ENCODE peak calls at places on chromosomes 6 and 20, in six cellular contexts. S, F, G, U, E and T are unnamed samples.

GRCh38 chr6:166520905-166521834 is 65.3 kb downstream of the RAMACL start:
- DNase-seq in S (no peak), F (no peak), G (no peak), U (no peak), E (no peak), T (no peak)

GRCh38 chr6:44245912-44246662 is 814 bp upstream of the HSP90AB1 start:
- DNase-seq in S (peak; percentile 95), F (peak; percentile 65), G (peak; percentile 93), U (peak; percentile 85), E (no peak), T (peak; percentile 93)

GRCh38 chr20:52410182-52410647 is 218.6 kb upstream of the ZFP64 start:
- DNase-seq in S (no peak), F (peak; percentile 5), G (peak; percentile 10), U (peak; percentile 57), E (no peak), T (no peak)

GRCh38 chr20:34017610-34018009 is 23.9 kb downstream of the RALY start:
- DNase-seq in S (no peak), F (peak; percentile 52), G (no peak), U (no peak), E (no peak), T (no peak)

GRCh38 chr6:110178626-110179405 is 654 bp downstream of the WASF1 start:
- DNase-seq in S (peak; percentile 36), F (peak; percentile 71), G (peak; percentile 56), U (peak; percentile 59), E (peak; percentile 9), T (peak; percentile 77)

GRCh38 chr20:7694940-7695567 is 245.2 kb downstream of the HAO1 start:
- DNase-seq in S (no peak), F (no peak), G (no peak), U (no peak), E (no peak), T (no peak)

GRCh38 chr6:31900917-31901414 is 920 bp downstream of the ZBTB12 start:
- DNase-seq in S (no peak), F (no peak), G (peak; percentile 13), U (no peak), E (no peak), T (no peak)

GRCh38 chr6:119620846-119621570 is 271.4 kb upstream of the MAN1A1 start:
- DNase-seq in S (no peak), F (peak; percentile 34), G (no peak), U (no peak), E (no peak), T (no peak)

GRCh38 chr6:53128842-53129241 is 19.8 kb downstream of the GCM1 start:
- DNase-seq in S (no peak), F (peak; percentile 64), G (no peak), U (no peak), E (no peak), T (no peak)

GRCh38 chr6:138545621-138545980 is 46.3 kb upstream of the NHSL1 start:
- DNase-seq in S (peak; percentile 76), F (no peak), G (no peak), U (no peak), E (peak; percentile 45), T (no peak)

GRCh38 chr6:32082951-32083350 is 26.2 kb downstream of the TNXB start:
- DNase-seq in S (no peak), F (no peak), G (no peak), U (no peak), E (no peak), T (no peak)

GRCh38 chr6:42729731-42730130 is 7.3 kb upstream of the PRPH2 start:
- DNase-seq in S (no peak), F (peak; percentile 29), G (no peak), U (no peak), E (no peak), T (no peak)

GRCh38 chr20:23164176-23164601 is 78.1 kb upstream of the CD93 start:
- DNase-seq in S (peak; percentile 4), F (no peak), G (no peak), U (no peak), E (no peak), T (no peak)

GRCh38 chr6:135093578-135093977 is 39.0 kb upstream of the HBS1L start:
- DNase-seq in S (no peak), F (no peak), G (no peak), U (no peak), E (no peak), T (no peak)

GRCh38 chr20:25090492-25091429 is 8.8 kb upstream of the VSX1 start:
- DNase-seq in S (no peak), F (no peak), G (peak; percentile 58), U (peak; percentile 78), E (no peak), T (no peak)

GRCh38 chr6:146968041-146968760 is 236.0 kb upstream of the STXBP5 start:
- DNase-seq in S (no peak), F (no peak), G (no peak), U (no peak), E (no peak), T (no peak)

GRCh38 chr20:58891076-58891685 is 38.7 kb downstream of the GNAS start:
- DNase-seq in S (peak; percentile 72), F (peak; percentile 29), G (peak; percentile 74), U (peak; percentile 78), E (no peak), T (peak; percentile 91)